ENCODE peak calls at places on chromosomes 11 and 22, in four cellular contexts. P, A, O and E are unnamed samples. For H3K9me3 and H3K4me1, the result is how much of the 10 kb centered on the place peaks cover.

GRCh38 chr22:25564320-25564978 is at the start of gene GRK3:
- DNase-seq in P (peak), A (peak), O (peak), E (peak)

GRCh38 chr22:40463017-40463631 is 92.7 kb downstream of the SGSM3 start:
- DNase-seq in P (peak), A (no peak), O (peak), E (no peak)

GRCh38 chr22:40216041-40216756 is 38.5 kb downstream of the TNRC6B start:
- DNase-seq in P (no peak), A (no peak), O (no peak), E (no peak)

GRCh38 chr22:44091021-44091721 is 67.1 kb downstream of the PARVB start:
- DNase-seq in P (no peak), A (peak), O (no peak), E (peak)

GRCh38 chr11:9203715-9204311 is 61.3 kb downstream of the DENND5A start:
- DNase-seq in P (peak), A (peak), O (no peak), E (no peak)

GRCh38 chr11:76797341-76798201 is 14.4 kb downstream of the TSKU start:
- DNase-seq in P (no peak), A (no peak), O (peak), E (no peak)

GRCh38 chr11:4190519-4190918 is 95.9 kb downstream of the RRM1 start:
- DNase-seq in P (no peak), A (no peak), O (no peak), E (no peak)

GRCh38 chr11:123325535-123325934 is 104.5 kb upstream of the GRAMD1B start:
- DNase-seq in P (no peak), A (no peak), O (no peak), E (no peak)

GRCh38 chr11:19281041-19281440 is 40.3 kb upstream of the E2F8 start:
- DNase-seq in P (no peak), A (peak), O (no peak), E (no peak)

GRCh38 chr11:45155058-45155551 is 8.7 kb downstream of the PRDM11 start:
- DNase-seq in P (peak), A (no peak), O (peak), E (no peak)

GRCh38 chr11:118908264-118908663 is 17.5 kb downstream of the BCL9L start:
- DNase-seq in P (no peak), A (no peak), O (peak), E (no peak)

GRCh38 chr11:86954288-86955110 is 696 bp downstream of the FZD4 start:
- DNase-seq in P (peak), A (peak), O (no peak), E (peak)

GRCh38 chr11:99370557-99371200 is 349.9 kb downstream of the CNTN5 start:
- DNase-seq in P (peak), A (no peak), O (no peak), E (peak)

GRCh38 chr11:31397239-31397834 is 27.7 kb downstream of the DNAJC24 start:
- DNase-seq in P (no peak), A (peak), O (no peak), E (no peak)

GRCh38 chr22:45846952-45847351 is 130.0 kb downstream of the WNT7B start:
- DNase-seq in P (no peak), A (no peak), O (no peak), E (no peak)

GRCh38 chr22:27749597-27750225 is 51.8 kb downstream of the MN1 start:
- DNase-seq in P (no peak), A (no peak), O (peak), E (no peak)

GRCh38 chr11:127042445-127042844 is 41.9 kb upstream of the KIRREL3 start:
- DNase-seq in P (no peak), A (no peak), O (no peak), E (no peak)

GRCh38 chr11:36635463-36635862 is 37.4 kb upstream of the RAG2 start:
- DNase-seq in P (no peak), A (no peak), O (no peak), E (no peak)

DNA sequence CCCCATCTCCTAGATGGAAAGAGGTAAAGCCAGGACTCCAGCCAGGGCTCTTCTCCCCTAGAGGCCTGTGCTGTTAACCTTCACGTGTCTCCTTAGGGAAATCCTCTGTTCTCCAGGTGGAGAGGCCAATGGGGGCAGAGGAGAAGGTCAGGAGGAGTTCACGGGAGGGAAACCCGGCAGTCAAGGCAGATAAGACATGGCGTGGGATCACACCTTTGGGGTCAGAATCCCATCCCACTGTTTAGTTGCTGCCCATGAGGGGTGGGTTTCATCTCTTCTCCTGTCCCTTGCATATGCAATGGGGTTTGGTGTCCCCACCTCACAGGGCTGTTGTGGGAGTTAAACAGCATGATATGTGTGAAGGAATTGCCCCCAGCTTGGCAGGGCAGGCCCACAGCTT is 469.7 kb downstream of the TBC1D22A start:
- DNase-seq in P (no peak), A (no peak), O (no peak), E (no peak)
- H3K9me3 ChIP-seq in P (under half), A (under half), O (under half), E (under half)

GRCh38 chr11:94545641-94546470 is 2.1 kb downstream of the FUT4 start:
- DNase-seq in P (peak), A (no peak), O (no peak), E (no peak)
- H3K4me1 ChIP-seq in P (half or more), A (under half), O (half or more), E (under half)

DNA sequence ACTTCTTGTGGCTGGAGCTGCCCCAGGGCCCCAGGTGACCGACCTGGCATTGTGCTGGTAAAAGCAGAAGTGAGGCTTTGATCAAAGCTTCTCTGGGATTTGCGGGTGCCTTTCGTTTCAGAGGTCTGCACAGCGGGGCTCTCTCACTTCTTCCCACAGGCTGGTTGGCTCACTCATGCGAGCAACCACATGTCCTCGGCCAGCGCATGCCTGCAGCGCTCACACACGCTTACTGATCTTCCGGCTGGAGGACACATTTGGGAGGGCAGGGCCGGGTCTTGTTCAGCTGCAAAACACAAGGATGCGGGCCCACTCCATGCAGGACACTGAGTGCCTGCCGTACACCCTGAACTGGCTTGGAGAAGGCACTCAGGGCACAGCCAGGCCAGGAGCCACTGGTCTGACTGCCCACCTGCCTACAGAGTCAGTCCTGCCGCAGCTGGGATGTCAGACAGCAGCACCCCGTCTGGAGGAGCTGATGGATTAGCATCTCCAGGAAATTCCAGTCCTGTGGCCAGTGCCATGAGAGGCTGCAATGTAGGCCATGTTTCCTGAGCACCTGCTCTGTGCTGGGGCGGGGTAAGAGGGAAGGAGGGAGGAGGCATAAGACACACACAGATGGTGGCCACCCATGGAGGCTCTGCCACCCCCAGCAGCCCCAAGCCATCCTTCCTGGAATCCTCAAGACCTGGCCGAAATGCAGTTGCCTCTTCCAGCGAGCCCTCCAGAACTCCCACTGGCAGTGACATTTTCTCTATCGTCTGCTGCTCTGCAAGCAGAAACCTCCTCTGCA is 1383.2 kb downstream of the BRD1 start:
- DNase-seq in P (no peak), A (no peak), O (peak), E (no peak)
- H3K9me3 ChIP-seq in P (under half), A (under half), O (under half), E (under half)

DNA sequence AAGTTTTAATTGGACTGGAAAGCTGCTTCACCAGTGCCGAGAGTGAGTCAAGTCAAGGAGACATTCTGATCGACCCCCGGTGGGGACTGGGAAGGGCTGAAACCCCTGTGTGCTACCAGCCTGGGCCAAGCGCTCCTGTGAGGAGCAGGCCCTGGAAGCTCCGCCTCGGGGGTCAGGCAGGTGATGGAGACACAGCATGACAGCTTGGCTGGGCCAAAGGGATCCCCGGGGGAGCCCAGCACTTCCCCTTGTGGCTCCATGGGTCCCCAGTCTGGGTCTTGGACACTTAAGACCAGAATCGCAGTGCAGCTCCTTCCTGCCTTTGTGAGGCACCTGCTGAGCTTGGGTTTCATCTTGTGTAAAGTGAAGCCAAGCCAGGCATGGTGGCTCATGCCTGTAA is 89.2 kb downstream of the MORC2 start:
- DNase-seq in P (no peak), A (no peak), O (peak), E (no peak)
- H3K4me1 ChIP-seq in P (under half), A (under half), O (under half), E (under half)

DNA sequence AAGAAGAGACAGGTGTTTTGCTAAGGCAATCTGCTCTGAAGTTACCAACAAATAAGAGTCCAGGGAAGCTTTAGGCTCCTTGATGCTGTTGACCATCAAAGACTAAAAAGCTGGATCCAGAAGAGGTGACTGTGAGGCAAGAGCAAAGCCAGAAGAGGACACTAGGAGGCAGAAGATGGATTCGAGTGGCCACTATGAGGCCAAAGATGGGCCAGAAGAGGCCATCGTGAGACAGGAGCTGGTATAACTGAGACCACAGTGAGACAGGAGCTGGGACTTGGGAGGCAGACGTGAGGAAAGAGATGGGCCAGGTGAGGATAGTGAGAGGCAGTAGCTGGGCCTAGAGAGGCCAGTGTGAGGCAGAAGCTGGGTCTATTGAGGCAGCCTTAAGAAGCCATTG is 37.7 kb downstream of the OR4C45 start:
- DNase-seq in P (no peak), A (no peak), O (no peak), E (no peak)
- H3K9me3 ChIP-seq in P (under half), A (under half), O (under half), E (under half)

GRCh38 chr22:20135846-20136602 is 4.4 kb downstream of the ZDHHC8 start:
- DNase-seq in P (no peak), A (no peak), O (no peak), E (no peak)

GRCh38 chr22:20136603-20136873 is 4.9 kb downstream of the ZDHHC8 start:
- DNase-seq in P (no peak), A (no peak), O (no peak), E (no peak)

GRCh38 chr22:20138417-20138738 is 6.8 kb downstream of the ZDHHC8 start:
- DNase-seq in P (no peak), A (no peak), O (no peak), E (no peak)

GRCh38 chr22:20137671-20138416 is 6.2 kb downstream of the ZDHHC8 start:
- DNase-seq in P (peak), A (no peak), O (no peak), E (no peak)

GRCh38 chr22:20137113-20137512 is 5.5 kb downstream of the ZDHHC8 start:
- DNase-seq in P (no peak), A (no peak), O (no peak), E (no peak)
- H3K4me1 ChIP-seq in P (half or more), A (under half), O (half or more), E (under half)

GRCh38 chr22:30978304-30978962 is 9.4 kb downstream of the TUG1 start:
- DNase-seq in P (no peak), A (no peak), O (no peak), E (no peak)
- H3K9me3 ChIP-seq in P (under half), A (under half), O (half or more), E (under half)

DNA sequence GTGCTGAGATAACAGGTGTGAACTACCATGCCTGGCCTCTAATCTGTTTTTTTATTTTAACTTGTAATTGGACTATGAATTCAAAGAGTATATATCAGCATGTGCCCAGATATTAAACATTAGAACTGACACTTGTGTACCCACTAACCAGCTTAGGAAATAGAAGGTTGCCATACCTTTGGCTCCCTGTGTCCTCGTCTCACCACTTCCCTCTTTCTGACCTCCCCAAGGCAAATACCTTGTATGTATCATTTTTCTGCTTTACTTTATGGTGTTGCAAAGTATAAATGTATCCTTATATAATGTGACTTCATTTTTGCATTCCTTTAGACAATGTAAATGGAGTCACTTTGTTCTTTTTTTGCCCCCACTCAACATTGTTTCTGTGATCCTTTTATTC is 9.1 kb downstream of the PPP6R3 start:
- DNase-seq in P (no peak), A (no peak), O (no peak), E (no peak)
- H3K4me1 ChIP-seq in P (half or more), A (under half), O (half or more), E (under half)